ENCODE peak calls at places on chromosomes 16 and 17, in nine cellular contexts. T, V, Y, A, P, X, G, N and R are unnamed samples. For H3K4me1, the result is how much of the 10 kb centered on the place peaks cover.

GRCh38 chr16:56262148-56262878 is 71.0 kb downstream of the GNAO1 start:
- DNase-seq in N (no peak), V (no peak), P (no peak), G (peak), Y (no peak), T (no peak), X (peak), A (no peak), R (peak)

GRCh38 chr16:381788-382717 is at the start of gene PGAP6:
- DNase-seq in A (peak), T (peak), V (peak), X (peak), P (peak), G (peak), Y (peak), N (peak), R (peak)

GRCh38 chr17:1966274-1967086 is 58.7 kb downstream of the RTN4RL1 start:
- DNase-seq in N (no peak), P (no peak), T (no peak), Y (no peak), A (no peak), X (no peak), G (no peak), V (no peak), R (no peak)

GRCh38 chr16:52418206-52418605 is 128.7 kb downstream of the TOX3 start:
- DNase-seq in T (no peak), A (no peak), X (no peak), Y (no peak), V (no peak), P (no peak), G (no peak), N (no peak), R (no peak)

GRCh38 chr16:84897911-84898377 is 78.2 kb downstream of the CRISPLD2 start:
- DNase-seq in T (no peak), Y (no peak), V (no peak), G (no peak), A (no peak), P (no peak), X (no peak), N (peak), R (no peak)

GRCh38 chr16:89114159-89114981 is 20.7 kb downstream of the ACSF3 start:
- DNase-seq in A (no peak), V (peak), P (no peak), G (no peak), T (no peak), N (peak), X (no peak), Y (peak), R (no peak)

GRCh38 chr16:56297684-56298083 is 106.4 kb downstream of the GNAO1 start:
- DNase-seq in Y (no peak), T (no peak), N (no peak), G (no peak), A (no peak), X (no peak), V (no peak), P (no peak), R (no peak)

GRCh38 chr17:27804113-27804512 is 3.8 kb upstream of the NOS2 start:
- DNase-seq in T (no peak), A (no peak), N (no peak), P (no peak), G (no peak), V (no peak), Y (no peak), X (no peak), R (no peak)

GRCh38 chr17:78873519-78874340 is 29.3 kb downstream of the CEP295NL start:
- DNase-seq in N (peak), G (no peak), P (peak), V (peak), X (no peak), T (no peak), Y (no peak), A (peak), R (no peak)

DNA sequence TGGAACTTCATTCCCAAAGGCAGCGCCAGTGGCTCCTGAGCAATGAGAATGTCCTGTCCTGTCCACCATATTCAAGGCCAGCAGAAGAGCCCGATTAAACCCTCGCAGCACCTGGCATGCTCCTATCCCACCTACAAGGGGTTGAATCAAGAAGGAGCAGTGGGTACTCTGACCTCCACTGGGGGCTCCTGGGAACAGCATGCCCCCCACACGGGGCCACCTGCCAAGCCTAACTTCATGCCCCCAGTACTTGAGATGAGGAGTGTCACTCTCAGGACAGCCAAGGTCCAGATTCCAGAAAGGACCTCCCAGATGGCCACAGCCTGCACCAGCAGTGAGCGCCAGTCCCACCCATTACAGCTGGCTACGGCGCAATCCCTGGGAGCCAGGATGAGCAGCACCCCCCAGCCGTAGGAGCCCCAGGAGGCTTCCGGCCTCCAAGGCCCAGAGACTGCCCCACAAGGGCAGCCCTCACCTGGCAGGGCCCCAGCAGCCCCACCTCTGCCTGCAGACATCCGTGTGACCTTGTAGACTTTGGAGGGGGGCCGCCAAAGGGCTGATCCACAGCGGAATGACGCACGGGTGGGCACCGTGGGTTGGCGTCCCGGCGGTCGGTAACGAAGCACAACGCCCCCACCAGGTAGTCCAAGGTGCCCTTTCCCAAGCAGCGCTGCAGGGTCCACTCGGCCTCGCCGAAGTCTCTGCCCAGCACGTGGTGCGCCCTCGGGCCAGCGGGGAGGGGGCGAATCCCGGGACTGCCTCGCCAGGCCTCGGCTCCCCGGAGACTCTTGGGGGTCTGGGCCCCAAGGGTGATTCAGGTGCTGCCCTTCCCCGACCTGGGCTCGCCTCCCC is 1.0 kb upstream of the MPDU1 start:
- DNase-seq in V (peak), T (no peak), Y (no peak), G (peak), P (no peak), X (no peak), N (peak), A (peak), R (no peak)
- H3K4me3 ChIP-seq in V (peak), T (peak), Y (no peak), G (peak), P (peak), X (peak), N (peak), A (peak), R (peak)

DNA sequence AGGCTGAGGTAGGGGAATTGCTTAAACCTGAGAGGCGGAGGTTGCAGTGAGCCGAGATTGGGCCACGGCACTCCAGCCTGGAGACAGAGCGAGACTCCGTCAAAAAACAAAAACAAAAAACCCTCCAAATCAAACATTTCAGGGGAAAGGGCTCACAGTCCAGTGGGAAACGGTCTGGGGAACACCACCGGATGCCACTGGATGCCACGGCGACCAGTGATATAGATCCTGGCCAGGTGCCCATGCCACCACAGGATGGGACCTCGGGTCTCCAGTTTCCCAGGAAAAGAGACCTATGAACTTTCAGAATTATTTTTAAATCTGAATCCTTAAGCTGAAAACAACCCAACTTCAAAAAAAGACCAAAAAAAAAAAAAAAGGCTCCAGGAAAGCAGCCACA is 12.3 kb downstream of the CEP131 start:
- DNase-seq in N (peak), X (no peak), G (no peak), T (no peak), A (no peak), V (no peak), P (no peak), Y (no peak), R (no peak)
- H3K4me1 ChIP-seq in N (under half), X (under half), G (under half), T (under half), A (under half), V (under half), P (under half), Y (under half), R (under half)

GRCh38 chr17:76051571-76051970 is 20.7 kb downstream of the SRP68 start:
- DNase-seq in A (no peak), X (no peak), Y (no peak), N (no peak), P (no peak), G (no peak), V (no peak), T (no peak), R (no peak)
- H3K27ac ChIP-seq in A (peak), X (no peak), Y (no peak), N (no peak), P (no peak), G (no peak), V (no peak), T (no peak), R (no peak)

DNA sequence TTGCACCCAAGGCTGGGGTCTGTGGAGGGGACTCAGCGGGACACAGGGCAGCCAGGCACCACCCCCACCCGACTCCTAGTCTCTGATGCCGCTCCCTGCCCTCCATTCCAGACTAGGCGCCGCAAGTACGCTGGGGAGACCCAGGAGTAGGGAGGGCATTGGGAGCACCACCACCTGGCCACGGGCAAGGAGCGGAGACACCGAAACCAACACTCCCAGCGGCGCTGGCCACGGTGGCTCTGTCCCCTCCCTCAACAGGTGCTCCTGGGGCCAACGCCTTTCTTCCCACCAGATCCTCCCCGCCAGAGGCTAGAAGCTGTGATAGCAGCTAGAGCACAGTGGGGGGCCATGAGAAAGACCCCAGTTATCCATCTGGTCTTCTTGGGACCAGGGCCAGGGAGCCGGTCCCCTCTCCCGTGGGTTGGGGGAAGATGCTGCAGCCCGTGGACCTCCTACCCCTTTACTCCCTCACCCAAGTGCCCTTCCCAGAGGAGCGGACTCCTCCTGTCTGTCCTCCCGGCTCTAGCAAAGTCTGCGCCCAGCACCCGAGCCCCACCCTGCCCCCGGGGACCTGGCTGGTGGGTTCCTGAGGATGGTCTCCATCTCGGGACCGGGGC is 453 bp upstream of the SYNGR3 start:
- DNase-seq in V (peak), X (no peak), G (no peak), Y (no peak), A (no peak), T (no peak), P (no peak), N (no peak), R (no peak)
- H3K4me3 ChIP-seq in V (no peak), X (no peak), G (no peak), Y (no peak), A (no peak), T (no peak), P (peak), N (peak), R (no peak)

DNA sequence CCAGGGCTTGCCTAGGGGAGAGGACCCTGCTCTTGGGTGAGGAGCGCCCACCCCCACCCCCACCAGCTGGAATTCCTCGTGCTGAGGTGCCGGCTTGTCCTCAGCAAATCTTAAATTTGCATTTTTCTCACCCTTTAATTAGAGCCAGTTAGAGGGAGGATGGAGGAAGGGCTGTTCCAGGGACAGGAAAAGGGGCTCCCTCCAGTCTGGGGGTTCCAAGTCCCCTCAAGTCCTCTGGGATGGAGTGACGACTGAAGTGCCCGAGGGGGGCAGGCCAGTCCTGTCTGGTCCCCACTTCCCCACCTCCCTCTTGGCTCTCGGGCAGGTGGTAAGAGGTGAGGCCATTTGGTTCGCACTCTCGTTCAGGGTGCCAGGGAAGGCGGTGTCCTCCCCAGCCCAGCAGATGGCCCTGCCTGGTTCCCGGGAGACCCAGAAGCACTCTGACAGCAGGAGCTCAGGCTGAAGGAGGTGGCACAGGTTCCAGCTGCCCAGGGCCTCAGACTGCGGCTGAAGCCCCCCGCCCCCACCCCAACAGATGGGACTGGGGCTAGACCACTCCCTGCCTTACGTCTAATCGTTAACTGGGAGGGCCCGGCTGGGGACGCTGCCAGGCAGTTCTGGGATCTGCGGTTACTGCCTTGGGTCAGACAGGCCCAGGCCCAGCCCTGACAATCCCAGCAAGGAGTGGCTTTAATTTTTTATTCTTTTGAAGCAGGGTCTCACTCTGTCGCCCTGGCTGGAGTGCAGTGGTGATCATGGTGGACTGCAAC is 2.2 kb downstream of the RAB26 start:
- DNase-seq in X (no peak), A (peak), G (no peak), N (no peak), T (no peak), V (no peak), Y (peak), P (peak), R (no peak)
- H3K4me1 ChIP-seq in X (half or more), A (under half), G (half or more), N (under half), T (under half), V (under half), Y (under half), P (half or more), R (half or more)